ENCODE peak calls at places on chromosomes 2 and 18, in six cellular contexts. H is PC-3; A is A549; W is caudate nucleus; P is GM23248; L is CD8-positive, alpha-beta memory T cell. U is an unnamed sample.
A peak's percentile ranks its signal among the peaks of the same experiment; 100 is the strongest.

GRCh38 chr2:70728128-70728527 is 39.9 kb downstream of the ADD2 start:
- DNase-seq in P (peak; percentile 10), L (no peak), A (no peak), W (no peak), H (no peak), U (no peak)

GRCh38 chr2:63053889-63054725 is 3.5 kb downstream of the OTX1 start:
- DNase-seq in W (no peak), P (peak; percentile 27), L (no peak), A (no peak), H (no peak), U (no peak)

GRCh38 chr2:206558492-206558891 is 83.8 kb upstream of the FAM237A start:
- DNase-seq in W (no peak), L (no peak), A (no peak), H (peak; percentile 5), P (peak; percentile 40), U (no peak)

GRCh38 chr2:53880756-53881155 is 21.0 kb upstream of the GPR75 start:
- DNase-seq in L (no peak), H (peak; percentile 35), P (peak; percentile 87), W (no peak), A (no peak), U (no peak)

GRCh38 chr2:86416126-86416525 is 25.0 kb upstream of the KDM3A start:
- DNase-seq in P (no peak), A (no peak), H (no peak), W (no peak), L (no peak), U (no peak)

GRCh38 chr2:47298739-47299138 is 104.2 kb upstream of the MSH2 start:
- DNase-seq in W (no peak), H (no peak), A (no peak), P (no peak), L (no peak), U (no peak)

GRCh38 chr2:110993557-110994231 is 127.0 kb upstream of the BCL2L11 start:
- DNase-seq in H (peak; percentile 29), A (no peak), P (no peak), W (no peak), L (no peak), U (no peak)

GRCh38 chr18:37487400-37487831 is 78.2 kb downstream of the CELF4 start:
- DNase-seq in L (no peak), A (no peak), P (no peak), W (no peak), H (no peak), U (no peak)

GRCh38 chr2:95024960-95025405 is 525 bp upstream of the MAL start:
- DNase-seq in L (peak; percentile 25), A (no peak), W (no peak), P (no peak), H (no peak), U (no peak)

DNA sequence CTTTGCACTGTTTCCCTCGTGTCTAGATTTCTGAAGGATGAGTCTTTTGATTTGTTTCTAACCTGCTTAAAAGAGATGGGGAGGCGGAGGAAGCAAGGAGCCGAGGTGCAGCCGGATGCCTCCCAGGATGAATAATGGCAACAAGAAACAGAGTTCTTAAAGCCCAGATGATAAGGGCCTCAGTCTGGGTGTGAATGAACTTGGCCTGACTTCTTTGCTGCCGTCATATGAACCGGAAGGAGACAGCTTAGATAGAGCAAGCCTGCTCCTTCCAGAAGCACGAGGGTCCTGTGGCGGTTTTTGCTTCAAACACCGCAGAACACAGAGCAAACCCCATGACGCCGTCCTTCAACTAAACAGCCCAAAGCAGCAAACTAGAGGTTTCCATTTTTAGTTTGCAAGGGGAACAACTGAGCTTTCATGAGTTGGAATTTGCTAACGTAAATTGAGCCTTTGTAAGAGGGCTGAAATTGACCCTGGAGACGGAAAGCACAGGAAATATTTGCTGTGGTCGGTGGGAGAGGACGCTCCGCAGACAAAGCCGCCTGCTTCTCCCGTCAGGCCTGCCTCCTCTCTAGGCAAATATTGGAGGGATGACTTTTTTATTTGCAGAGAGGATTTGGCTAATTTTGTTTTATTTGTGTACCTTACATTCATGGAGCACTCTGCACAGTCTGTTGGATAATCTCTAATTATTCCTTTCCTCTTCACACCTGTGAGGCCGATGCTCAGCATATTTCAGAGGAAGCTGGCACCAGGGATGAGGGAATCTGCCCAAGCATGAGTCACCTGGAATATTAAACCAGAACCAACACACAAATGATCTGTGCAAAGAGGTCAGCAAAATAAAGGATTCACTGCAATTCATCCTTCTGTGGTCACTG is 134.0 kb upstream of the NCK2 start:
- DNase-seq in P (no peak), A (no peak), W (no peak), H (peak; percentile 50), L (no peak), U (no peak)
- H3K27ac ChIP-seq in P (no peak overlapping the region), A (no peak overlapping the region), W (no peak overlapping the region), H (no peak overlapping the region), L (no peak overlapping the region), U (no peak overlapping the region)

GRCh38 chr2:55693181-55694125 is at the start of gene PNPT1:
- DNase-seq in P (peak; percentile 97), L (peak; percentile 89), W (peak; percentile 86), H (peak; percentile 96), A (peak; percentile 98), U (peak; percentile 91)
- H3K27ac ChIP-seq in P (no peak within 1 kb of the TSS), L (peak within 1 kb of the TSS; percentile 76), W (peak within 1 kb of the TSS; percentile 39), H (peak within 1 kb of the TSS; percentile 19), A (peak within 1 kb of the TSS; percentile 95), U (peak within 1 kb of the TSS; percentile 63)

GRCh38 chr2:232320038-232320790 is 58.3 kb upstream of the ALPP start:
- DNase-seq in A (no peak), H (no peak), W (no peak), L (peak; percentile 49), P (no peak), U (no peak)
- H3K27ac ChIP-seq in A (no peak overlapping the region), H (no peak overlapping the region), W (no peak overlapping the region), L (no peak overlapping the region), P (no peak overlapping the region), U (no peak overlapping the region)

GRCh38 chr18:58223717-58224424 is 179.8 kb downstream of the NEDD4L start:
- DNase-seq in H (peak; percentile 91), A (peak; percentile 65), L (no peak), P (peak; percentile 97), W (no peak), U (no peak)

GRCh38 chr18:58225101-58225500 is 181.1 kb downstream of the NEDD4L start:
- DNase-seq in W (no peak), L (no peak), P (peak; percentile 62), A (no peak), H (peak; percentile 42), U (no peak)

GRCh38 chr18:58222439-58223125 is 178.6 kb downstream of the NEDD4L start:
- DNase-seq in P (peak; percentile 70), W (no peak), L (no peak), A (no peak), H (peak; percentile 51), U (no peak)

GRCh38 chr18:58226476-58226875 is 182.4 kb downstream of the NEDD4L start:
- DNase-seq in W (no peak), A (no peak), L (no peak), P (no peak), H (no peak), U (no peak)

GRCh38 chr18:58224425-58224750 is 180.4 kb downstream of the NEDD4L start:
- DNase-seq in H (peak; percentile 73), A (no peak), W (no peak), P (no peak), L (no peak), U (no peak)
- H3K27ac ChIP-seq in H (peak overlapping the region; percentile 86), A (peak overlapping the region; percentile 80), W (peak overlapping the region; percentile 50), P (peak overlapping the region; percentile 80), L (no peak overlapping the region), U (no peak overlapping the region)

GRCh38 chr2:229947544-229947943 is 25.2 kb downstream of the FBXO36 start:
- DNase-seq in P (no peak), W (no peak), H (no peak), A (no peak), L (no peak), U (no peak)
- H3K27ac ChIP-seq in P (no peak overlapping the region), W (no peak overlapping the region), H (no peak overlapping the region), A (no peak overlapping the region), L (no peak overlapping the region), U (no peak overlapping the region)

GRCh38 chr2:58923869-58924268 is 682.7 kb upstream of the FANCL start:
- DNase-seq in P (peak; percentile 96), A (no peak), L (no peak), W (no peak), H (peak; percentile 10), U (no peak)
- H3K27ac ChIP-seq in P (peak overlapping the region; percentile 67), A (no peak overlapping the region), L (no peak overlapping the region), W (no peak overlapping the region), H (no peak overlapping the region), U (no peak overlapping the region)

GRCh38 chr18:72207280-72207679 is 336.9 kb downstream of the CBLN2 start:
- DNase-seq in P (no peak), H (no peak), L (no peak), W (no peak), A (no peak), U (no peak)

GRCh38 chr18:72208920-72209676 is 335.0 kb downstream of the CBLN2 start:
- DNase-seq in W (no peak), L (no peak), A (no peak), P (no peak), H (no peak), U (no peak)

GRCh38 chr18:72201032-72201431 is 343.1 kb downstream of the CBLN2 start:
- DNase-seq in W (no peak), A (no peak), P (no peak), L (no peak), H (no peak), U (no peak)

DNA sequence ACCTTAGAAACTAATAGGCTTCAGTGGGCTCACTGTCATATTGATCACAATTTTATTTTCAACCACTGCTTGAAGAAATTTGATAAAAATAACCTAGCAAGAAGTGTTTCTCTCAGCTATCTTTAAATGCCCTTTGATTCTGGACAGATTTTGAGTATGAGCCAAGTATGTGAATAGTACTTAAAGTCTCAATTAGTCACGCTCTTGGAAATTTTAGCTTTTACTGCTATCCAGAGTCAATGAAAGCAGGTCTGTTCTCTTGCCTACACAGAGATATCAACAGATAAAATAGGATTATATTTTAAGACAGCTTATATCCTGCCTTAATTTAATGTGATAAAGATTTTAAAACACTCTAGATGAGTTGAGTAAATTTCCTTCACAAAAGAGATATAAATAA is 337.3 kb downstream of the CBLN2 start:
- DNase-seq in L (no peak), P (no peak), H (no peak), W (no peak), A (no peak), U (no peak)
- H3K27ac ChIP-seq in L (no peak overlapping the region), P (no peak overlapping the region), H (no peak overlapping the region), W (no peak overlapping the region), A (no peak overlapping the region), U (no peak overlapping the region)

GRCh38 chr2:134217924-134218323 is 35.9 kb upstream of the MGAT5 start:
- DNase-seq in A (no peak), H (no peak), L (no peak), W (no peak), P (peak; percentile 54), U (no peak)
- H3K27ac ChIP-seq in A (no peak overlapping the region), H (no peak overlapping the region), L (no peak overlapping the region), W (no peak overlapping the region), P (no peak overlapping the region), U (no peak overlapping the region)

GRCh38 chr2:149027602-149028250 is 10.8 kb upstream of the LYPD6B start:
- DNase-seq in A (no peak), H (peak; percentile 89), W (no peak), L (no peak), P (no peak), U (no peak)
- H3K27ac ChIP-seq in A (no peak overlapping the region), H (no peak overlapping the region), W (no peak overlapping the region), L (no peak overlapping the region), P (no peak overlapping the region), U (no peak overlapping the region)